ENCODE peak calls at places on chromosomes 12 and 14, in eight cellular contexts. One of them, this sample, is unnamed.
A peak's percentile ranks its signal among the peaks of the same experiment; 100 is the strongest.

GRCh38 chr12:46218509-46219095 is 50.2 kb downstream of the SLC38A1 start:
- DNase-seq in hepatocyte: no peak
- DNase-seq in PC-3: peak; percentile 35
- DNase-seq in body of pancreas: no peak
- DNase-seq in fibroblast of lung: no peak
- DNase-seq in tibial artery: no peak
- DNase-seq in IMR-90: no peak
- DNase-seq in heart left ventricle: no peak
- DNase-seq in this sample: no peak

GRCh38 chr12:29148958-29149690 is at the start of gene FAR2:
- DNase-seq in hepatocyte: peak; percentile 63
- DNase-seq in PC-3: peak; percentile 69
- DNase-seq in body of pancreas: peak; percentile 18
- DNase-seq in fibroblast of lung: peak; percentile 32
- DNase-seq in tibial artery: peak; percentile 67
- DNase-seq in IMR-90: no peak
- DNase-seq in heart left ventricle: peak; percentile 77
- DNase-seq in this sample: peak; percentile 62

GRCh38 chr12:9925746-9926393 is 6.3 kb downstream of the CLEC2A start:
- DNase-seq in hepatocyte: peak; percentile 54
- DNase-seq in PC-3: peak; percentile 57
- DNase-seq in body of pancreas: no peak
- DNase-seq in fibroblast of lung: peak; percentile 65
- DNase-seq in tibial artery: no peak
- DNase-seq in IMR-90: peak; percentile 41
- DNase-seq in heart left ventricle: no peak
- DNase-seq in this sample: no peak

GRCh38 chr14:77861201-77861600 is 61.3 kb downstream of the ADCK1 start:
- DNase-seq in hepatocyte: no peak
- DNase-seq in PC-3: no peak
- DNase-seq in body of pancreas: no peak
- DNase-seq in fibroblast of lung: no peak
- DNase-seq in tibial artery: no peak
- DNase-seq in IMR-90: no peak
- DNase-seq in heart left ventricle: no peak
- DNase-seq in this sample: no peak

GRCh38 chr12:97960225-97960624 is 497.6 kb downstream of the RMST start:
- DNase-seq in hepatocyte: no peak
- DNase-seq in PC-3: no peak
- DNase-seq in body of pancreas: no peak
- DNase-seq in fibroblast of lung: no peak
- DNase-seq in tibial artery: no peak
- DNase-seq in IMR-90: no peak
- DNase-seq in heart left ventricle: no peak
- DNase-seq in this sample: no peak

GRCh38 chr12:132550014-132550802 is 60.2 kb downstream of the LRCOL1 start:
- DNase-seq in hepatocyte: peak; percentile 50
- DNase-seq in PC-3: no peak
- DNase-seq in body of pancreas: no peak
- DNase-seq in fibroblast of lung: peak; percentile 47
- DNase-seq in tibial artery: no peak
- DNase-seq in IMR-90: no peak
- DNase-seq in heart left ventricle: no peak
- DNase-seq in this sample: no peak

GRCh38 chr12:50082644-50083043 is 2.5 kb upstream of the SMARCD1 start:
- DNase-seq in hepatocyte: peak; percentile 84
- DNase-seq in PC-3: no peak
- DNase-seq in body of pancreas: no peak
- DNase-seq in fibroblast of lung: no peak
- DNase-seq in tibial artery: no peak
- DNase-seq in IMR-90: no peak
- DNase-seq in heart left ventricle: no peak
- DNase-seq in this sample: no peak

GRCh38 chr12:27549801-27550652 is 26.0 kb downstream of the PPFIBP1 start:
- DNase-seq in hepatocyte: peak; percentile 87
- DNase-seq in PC-3: peak; percentile 99
- DNase-seq in body of pancreas: peak; percentile 91
- DNase-seq in fibroblast of lung: peak; percentile 99
- DNase-seq in tibial artery: peak; percentile 90
- DNase-seq in IMR-90: peak; percentile 97
- DNase-seq in heart left ventricle: peak; percentile 85
- DNase-seq in this sample: peak; percentile 79

GRCh38 chr12:55693323-55694187 is 14.1 kb downstream of the ITGA7 start:
- DNase-seq in hepatocyte: no peak
- DNase-seq in PC-3: no peak
- DNase-seq in body of pancreas: no peak
- DNase-seq in fibroblast of lung: no peak
- DNase-seq in tibial artery: peak; percentile 35
- DNase-seq in IMR-90: no peak
- DNase-seq in heart left ventricle: no peak
- DNase-seq in this sample: no peak

GRCh38 chr12:108826115-108826806 is 31.1 kb downstream of the SSH1 start:
- DNase-seq in hepatocyte: peak; percentile 54
- DNase-seq in PC-3: no peak
- DNase-seq in body of pancreas: peak; percentile 31
- DNase-seq in fibroblast of lung: peak; percentile 95
- DNase-seq in tibial artery: peak; percentile 89
- DNase-seq in IMR-90: peak; percentile 97
- DNase-seq in heart left ventricle: peak; percentile 80
- DNase-seq in this sample: peak; percentile 81

GRCh38 chr12:50248883-50249282 is 34.4 kb downstream of the LIMA1 start:
- DNase-seq in hepatocyte: no peak
- DNase-seq in PC-3: no peak
- DNase-seq in body of pancreas: no peak
- DNase-seq in fibroblast of lung: no peak
- DNase-seq in tibial artery: no peak
- DNase-seq in IMR-90: no peak
- DNase-seq in heart left ventricle: no peak
- DNase-seq in this sample: no peak

GRCh38 chr12:52715416-52715815 is 12.1 kb upstream of the KRT77 start:
- DNase-seq in hepatocyte: no peak
- DNase-seq in PC-3: peak; percentile 44
- DNase-seq in body of pancreas: no peak
- DNase-seq in fibroblast of lung: no peak
- DNase-seq in tibial artery: no peak
- DNase-seq in IMR-90: no peak
- DNase-seq in heart left ventricle: no peak
- DNase-seq in this sample: no peak

GRCh38 chr12:52713960-52714886 is 10.9 kb upstream of the KRT77 start:
- DNase-seq in hepatocyte: peak; percentile 17
- DNase-seq in PC-3: no peak
- DNase-seq in body of pancreas: no peak
- DNase-seq in fibroblast of lung: no peak
- DNase-seq in tibial artery: no peak
- DNase-seq in IMR-90: no peak
- DNase-seq in heart left ventricle: no peak
- DNase-seq in this sample: no peak

GRCh38 chr12:52708010-52708409 is 4.7 kb upstream of the KRT77 start:
- DNase-seq in hepatocyte: no peak
- DNase-seq in PC-3: no peak
- DNase-seq in body of pancreas: no peak
- DNase-seq in fibroblast of lung: no peak
- DNase-seq in tibial artery: no peak
- DNase-seq in IMR-90: no peak
- DNase-seq in heart left ventricle: no peak
- DNase-seq in this sample: no peak

GRCh38 chr12:52714887-52715281 is 11.6 kb upstream of the KRT77 start:
- DNase-seq in hepatocyte: no peak
- DNase-seq in PC-3: no peak
- DNase-seq in body of pancreas: no peak
- DNase-seq in fibroblast of lung: no peak
- DNase-seq in tibial artery: no peak
- DNase-seq in IMR-90: no peak
- DNase-seq in heart left ventricle: no peak
- DNase-seq in this sample: no peak

DNA sequence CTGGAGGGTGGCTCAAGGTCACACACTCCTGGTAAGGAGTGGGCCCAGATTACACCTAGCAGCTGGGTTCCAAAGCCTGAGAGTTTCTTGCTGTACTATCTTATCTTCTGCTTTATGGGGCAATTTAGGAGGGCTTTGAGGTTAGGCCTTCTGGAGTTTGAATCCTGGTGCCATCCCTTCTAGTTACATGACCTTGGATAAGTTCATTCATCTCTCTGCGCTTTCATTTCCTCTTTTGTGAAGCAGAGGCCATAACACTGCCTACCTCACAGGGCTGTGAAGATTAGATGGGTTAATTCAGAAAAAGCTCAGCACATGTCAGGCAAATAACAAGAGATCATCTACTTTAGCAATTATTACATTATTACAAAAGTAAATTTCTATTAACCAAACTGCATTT is 7.4 kb upstream of the KRT77 start:
- DNase-seq in hepatocyte: no peak
- DNase-seq in PC-3: no peak
- DNase-seq in body of pancreas: no peak
- DNase-seq in fibroblast of lung: no peak
- DNase-seq in tibial artery: no peak
- DNase-seq in IMR-90: no peak
- DNase-seq in heart left ventricle: no peak
- DNase-seq in this sample: no peak
- H3K36me3 ChIP-seq in hepatocyte: no peaks in the 10 kb centered on the region
- H3K36me3 ChIP-seq in PC-3: no peaks in the 10 kb centered on the region
- H3K36me3 ChIP-seq in body of pancreas: no peaks in the 10 kb centered on the region
- H3K36me3 ChIP-seq in fibroblast of lung: no peaks in the 10 kb centered on the region
- H3K36me3 ChIP-seq in tibial artery: no peaks in the 10 kb centered on the region
- H3K36me3 ChIP-seq in IMR-90: no peaks in the 10 kb centered on the region
- H3K36me3 ChIP-seq in heart left ventricle: no peaks in the 10 kb centered on the region
- H3K36me3 ChIP-seq in this sample: no peaks in the 10 kb centered on the region

GRCh38 chr12:25578739-25579138 is 25.7 kb upstream of the LMNTD1 start:
- DNase-seq in hepatocyte: no peak
- DNase-seq in PC-3: no peak
- DNase-seq in body of pancreas: no peak
- DNase-seq in fibroblast of lung: no peak
- DNase-seq in tibial artery: no peak
- DNase-seq in IMR-90: no peak
- DNase-seq in heart left ventricle: no peak
- DNase-seq in this sample: no peak
- TF ChIP-seq CTCF in hepatocyte: no peak
- TF ChIP-seq CTCF in PC-3: no peak
- TF ChIP-seq CTCF in body of pancreas: no peak
- TF ChIP-seq CTCF in fibroblast of lung: no peak
- TF ChIP-seq CTCF in tibial artery: no peak
- TF ChIP-seq CTCF in IMR-90: no peak
- TF ChIP-seq CTCF in heart left ventricle: no peak
- TF ChIP-seq CTCF in this sample: no peak

DNA sequence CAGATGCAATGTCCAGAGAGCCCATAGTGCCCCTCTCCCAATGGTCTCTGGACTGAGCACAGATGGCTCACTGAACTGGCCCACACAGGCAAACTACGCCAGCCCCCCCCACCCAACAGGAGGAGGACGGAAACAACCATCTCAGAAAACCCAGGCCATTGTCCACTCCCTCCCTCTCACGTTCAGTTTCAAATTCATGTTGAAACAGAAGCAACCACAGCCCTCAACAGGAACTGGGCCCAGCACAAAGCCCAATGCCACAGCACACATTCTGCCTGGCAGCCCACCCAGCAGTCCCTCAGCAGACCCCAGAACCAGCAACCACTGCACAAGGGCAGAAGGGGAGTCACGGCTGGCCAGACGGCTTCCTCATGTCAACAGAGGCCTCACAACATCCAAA is 10.6 kb downstream of the CCDC88C start:
- DNase-seq in hepatocyte: no peak
- DNase-seq in PC-3: no peak
- DNase-seq in body of pancreas: no peak
- DNase-seq in fibroblast of lung: no peak
- DNase-seq in tibial artery: no peak
- DNase-seq in IMR-90: no peak
- DNase-seq in heart left ventricle: no peak
- DNase-seq in this sample: no peak
- H3K36me3 ChIP-seq in hepatocyte: no peaks in the 10 kb centered on the region
- H3K36me3 ChIP-seq in PC-3: peaks cover 4% of the 10 kb centered on the region
- H3K36me3 ChIP-seq in body of pancreas: no peaks in the 10 kb centered on the region
- H3K36me3 ChIP-seq in fibroblast of lung: no peaks in the 10 kb centered on the region
- H3K36me3 ChIP-seq in tibial artery: no peaks in the 10 kb centered on the region
- H3K36me3 ChIP-seq in IMR-90: no peaks in the 10 kb centered on the region
- H3K36me3 ChIP-seq in heart left ventricle: no peaks in the 10 kb centered on the region
- H3K36me3 ChIP-seq in this sample: no peaks in the 10 kb centered on the region

GRCh38 chr12:78406776-78407335 is 457.7 kb upstream of the SYT1 start:
- DNase-seq in hepatocyte: no peak
- DNase-seq in PC-3: no peak
- DNase-seq in body of pancreas: no peak
- DNase-seq in fibroblast of lung: peak; percentile 44
- DNase-seq in tibial artery: no peak
- DNase-seq in IMR-90: peak; percentile 9
- DNase-seq in heart left ventricle: no peak
- DNase-seq in this sample: no peak
- TF ChIP-seq CTCF in hepatocyte: no peak
- TF ChIP-seq CTCF in PC-3: no peak
- TF ChIP-seq CTCF in body of pancreas: no peak
- TF ChIP-seq CTCF in fibroblast of lung: no peak
- TF ChIP-seq CTCF in tibial artery: no peak
- TF ChIP-seq CTCF in IMR-90: no peak
- TF ChIP-seq CTCF in heart left ventricle: no peak
- TF ChIP-seq CTCF in this sample: no peak

DNA sequence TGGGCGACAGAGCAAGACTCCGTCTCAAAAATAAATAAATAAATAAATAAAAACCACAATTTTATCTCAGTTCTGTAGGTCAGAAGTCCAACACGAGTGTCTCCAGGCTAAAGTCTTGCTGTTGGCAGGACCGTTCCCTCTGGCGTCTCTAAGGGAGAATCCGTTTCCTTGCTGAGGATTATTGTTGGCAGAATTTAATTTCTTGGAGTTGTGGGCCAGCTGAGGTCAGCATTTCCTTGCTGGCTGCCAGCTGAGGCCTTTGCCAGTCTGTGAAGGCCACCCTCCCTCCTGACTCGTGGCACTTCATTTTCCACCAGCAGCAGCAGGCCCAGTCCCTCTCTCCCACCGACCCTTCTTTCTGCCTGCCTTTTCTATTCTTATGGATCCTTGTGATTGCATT is 17.2 kb downstream of the PSMC1 start:
- DNase-seq in hepatocyte: no peak
- DNase-seq in PC-3: no peak
- DNase-seq in body of pancreas: no peak
- DNase-seq in fibroblast of lung: no peak
- DNase-seq in tibial artery: peak; percentile 85
- DNase-seq in IMR-90: no peak
- DNase-seq in heart left ventricle: no peak
- DNase-seq in this sample: no peak
- H3K36me3 ChIP-seq in hepatocyte: no peaks in the 10 kb centered on the region
- H3K36me3 ChIP-seq in PC-3: peaks cover 40% of the 10 kb centered on the region
- H3K36me3 ChIP-seq in body of pancreas: peaks cover 12% of the 10 kb centered on the region
- H3K36me3 ChIP-seq in fibroblast of lung: peaks cover 18% of the 10 kb centered on the region
- H3K36me3 ChIP-seq in tibial artery: peaks cover 63% of the 10 kb centered on the region
- H3K36me3 ChIP-seq in IMR-90: peaks cover 42% of the 10 kb centered on the region
- H3K36me3 ChIP-seq in heart left ventricle: peaks cover 71% of the 10 kb centered on the region
- H3K36me3 ChIP-seq in this sample: peaks cover 81% of the 10 kb centered on the region

GRCh38 chr12:15273896-15274295 is 48.4 kb upstream of the PTPRO start:
- DNase-seq in hepatocyte: no peak
- DNase-seq in PC-3: no peak
- DNase-seq in body of pancreas: no peak
- DNase-seq in fibroblast of lung: peak; percentile 21
- DNase-seq in tibial artery: no peak
- DNase-seq in IMR-90: no peak
- DNase-seq in heart left ventricle: no peak
- DNase-seq in this sample: no peak

GRCh38 chr12:15274561-15274967 is 47.7 kb upstream of the PTPRO start:
- DNase-seq in hepatocyte: peak; percentile 19
- DNase-seq in PC-3: peak; percentile 79
- DNase-seq in body of pancreas: peak; percentile 39
- DNase-seq in fibroblast of lung: peak; percentile 93
- DNase-seq in tibial artery: no peak
- DNase-seq in IMR-90: no peak
- DNase-seq in heart left ventricle: no peak
- DNase-seq in this sample: no peak

GRCh38 chr12:15265868-15266267 is 44.7 kb upstream of the RERG start:
- DNase-seq in hepatocyte: no peak
- DNase-seq in PC-3: no peak
- DNase-seq in body of pancreas: no peak
- DNase-seq in fibroblast of lung: peak; percentile 47
- DNase-seq in tibial artery: no peak
- DNase-seq in IMR-90: no peak
- DNase-seq in heart left ventricle: no peak
- DNase-seq in this sample: no peak

GRCh38 chr12:15268927-15269552 is 47.8 kb upstream of the RERG start:
- DNase-seq in hepatocyte: peak; percentile 83
- DNase-seq in PC-3: peak; percentile 56
- DNase-seq in body of pancreas: peak; percentile 40
- DNase-seq in fibroblast of lung: peak; percentile 87
- DNase-seq in tibial artery: no peak
- DNase-seq in IMR-90: peak; percentile 58
- DNase-seq in heart left ventricle: no peak
- DNase-seq in this sample: no peak
- TF ChIP-seq CTCF in hepatocyte: peak; percentile 85
- TF ChIP-seq CTCF in PC-3: peak; percentile 83
- TF ChIP-seq CTCF in body of pancreas: peak; percentile 83
- TF ChIP-seq CTCF in fibroblast of lung: peak; percentile 89
- TF ChIP-seq CTCF in tibial artery: peak; percentile 84
- TF ChIP-seq CTCF in IMR-90: peak; percentile 76
- TF ChIP-seq CTCF in heart left ventricle: peak; percentile 76
- TF ChIP-seq CTCF in this sample: peak; percentile 74

This sample was measured in heart right ventricle.